ENCODE peak calls at places on chromosomes 16 and 17, in eight cellular contexts. S is PC-3, G is trophoblast cell, O is DND-41, J is neural progenitor cell, C is K562, T is astrocyte, A is fibroblast of lung. N is an unnamed sample. For H3K79me2, the result is how much of the 10 kb centered on the place peaks cover.

GRCh38 chr16:22253272-22253671 is 43.9 kb upstream of the POLR3E start:
- DNase-seq in S (no peak), G (no peak), O (no peak), J (no peak), C (no peak), T (no peak), A (no peak), N (no peak)

GRCh38 chr17:63041251-63041650 is 75.2 kb downstream of the TANC2 start:
- DNase-seq in S (no peak), G (no peak), O (no peak), J (no peak), C (no peak), T (no peak), A (no peak), N (no peak)

GRCh38 chr17:7656958-7657715 is 6.4 kb downstream of the ATP1B2 start:
- DNase-seq in S (no peak), G (no peak), O (no peak), J (peak), C (no peak), T (no peak), A (peak), N (no peak)

GRCh38 chr16:17612336-17612735 is 141.6 kb upstream of the XYLT1 start:
- DNase-seq in S (no peak), G (peak), O (no peak), J (no peak), C (no peak), T (no peak), A (no peak), N (no peak)

GRCh38 chr16:31130336-31130812 is 5.2 kb downstream of the PRSS8 start:
- DNase-seq in S (no peak), G (no peak), O (no peak), J (no peak), C (no peak), T (no peak), A (no peak), N (no peak)

GRCh38 chr17:78242024-78242742 is 10.8 kb downstream of the TMEM235 start:
- DNase-seq in S (peak), G (no peak), O (no peak), J (no peak), C (no peak), T (no peak), A (no peak), N (no peak)

GRCh38 chr17:71203953-71204352 is 916.9 kb upstream of the SOX9 start:
- DNase-seq in S (peak), G (peak), O (no peak), J (no peak), C (no peak), T (peak), A (peak), N (peak)

GRCh38 chr17:82399030-82399429 is 19.1 kb upstream of the HEXD start:
- DNase-seq in S (no peak), G (no peak), O (no peak), J (no peak), C (no peak), T (peak), A (peak), N (no peak)

GRCh38 chr17:62725791-62726249 is 82.3 kb downstream of the MARCHF10 start:
- DNase-seq in S (peak), G (peak), O (no peak), J (no peak), C (no peak), T (peak), A (no peak), N (peak)

GRCh38 chr17:28347261-28347891 is 10.0 kb downstream of the POLDIP2 start:
- DNase-seq in S (peak), G (peak), O (no peak), J (no peak), C (no peak), T (peak), A (peak), N (peak)

GRCh38 chr17:80575057-80575875 is 30.6 kb downstream of the RPTOR start:
- DNase-seq in S (peak), G (peak), O (peak), J (peak), C (peak), T (peak), A (peak), N (peak)

GRCh38 chr16:89346869-89347268 is 129.4 kb downstream of the ZNF778 start:
- DNase-seq in S (no peak), G (no peak), O (no peak), J (no peak), C (no peak), T (no peak), A (no peak), N (no peak)
- H3K9ac ChIP-seq in S (no peak), G (no peak), O (no peak), J (no peak), C (peak), T (no peak), A (no peak), N (no peak)

GRCh38 chr16:19881783-19882182 is 2.9 kb downstream of the GPRC5B start:
- DNase-seq in S (no peak), G (no peak), O (no peak), J (no peak), C (no peak), T (no peak), A (no peak), N (no peak)
- H3K79me2 ChIP-seq in S (under half), G (under half), O (under half), J (half or more), C (under half), T (under half), A (under half), N (under half)

DNA sequence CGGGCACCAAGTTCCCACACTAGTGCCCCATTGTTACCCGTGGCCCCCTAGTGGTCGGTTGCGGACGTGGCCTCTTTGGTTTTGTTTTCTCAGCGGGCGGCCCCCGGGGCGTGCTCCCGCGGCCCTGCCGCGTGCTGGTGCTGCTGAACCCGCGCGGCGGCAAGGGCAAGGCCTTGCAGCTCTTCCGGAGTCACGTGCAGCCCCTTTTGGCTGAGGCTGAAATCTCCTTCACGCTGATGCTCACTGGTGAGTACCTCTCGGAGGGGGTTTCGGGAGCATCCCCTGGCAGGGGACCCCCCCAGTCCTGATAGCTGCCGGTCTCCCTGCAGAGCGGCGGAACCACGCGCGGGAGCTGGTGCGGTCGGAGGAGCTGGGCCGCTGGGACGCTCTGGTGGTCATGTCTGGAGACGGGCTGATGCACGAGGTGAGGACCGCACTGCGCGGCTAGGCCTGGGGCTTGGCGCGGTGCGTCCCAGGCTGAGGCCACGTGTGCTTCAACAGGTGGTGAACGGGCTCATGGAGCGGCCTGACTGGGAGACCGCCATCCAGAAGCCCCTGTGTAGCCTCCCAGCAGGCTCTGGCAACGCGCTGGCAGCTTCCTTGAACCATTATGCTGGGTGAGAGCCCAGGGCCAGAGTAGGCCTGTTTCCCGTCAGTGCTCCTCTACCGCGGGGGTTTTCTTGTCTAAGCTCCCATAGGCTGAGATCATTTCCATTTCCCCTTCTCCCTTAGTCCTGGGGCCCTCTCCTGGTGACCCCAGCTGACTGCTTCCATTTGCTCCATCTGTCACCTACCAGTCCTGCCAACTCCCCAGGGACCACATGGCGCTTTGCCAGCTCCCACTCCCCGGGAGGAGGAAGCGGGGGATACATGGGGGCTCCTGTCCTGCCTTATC is 1.7 kb downstream of the SPHK1 start:
- DNase-seq in S (peak), G (peak), O (peak), J (peak), C (peak), T (peak), A (peak), N (peak)
- H3K4me3 ChIP-seq in S (peak), G (peak), O (no peak), J (peak), C (peak), T (peak), A (peak), N (peak)

GRCh38 chr16:87474017-87474416 is 18.8 kb downstream of the ZCCHC14 start:
- DNase-seq in S (no peak), G (no peak), O (no peak), J (no peak), C (no peak), T (no peak), A (no peak), N (no peak)

GRCh38 chr16:87472142-87472778 is 20.6 kb downstream of the ZCCHC14 start:
- DNase-seq in S (no peak), G (no peak), O (no peak), J (no peak), C (no peak), T (no peak), A (no peak), N (no peak)

GRCh38 chr16:87472935-87473334 is 19.9 kb downstream of the ZCCHC14 start:
- DNase-seq in S (no peak), G (no peak), O (no peak), J (no peak), C (no peak), T (no peak), A (no peak), N (no peak)

GRCh38 chr16:87471278-87472141 is 21.3 kb downstream of the ZCCHC14 start:
- DNase-seq in S (no peak), G (no peak), O (no peak), J (peak), C (no peak), T (no peak), A (no peak), N (no peak)

DNA sequence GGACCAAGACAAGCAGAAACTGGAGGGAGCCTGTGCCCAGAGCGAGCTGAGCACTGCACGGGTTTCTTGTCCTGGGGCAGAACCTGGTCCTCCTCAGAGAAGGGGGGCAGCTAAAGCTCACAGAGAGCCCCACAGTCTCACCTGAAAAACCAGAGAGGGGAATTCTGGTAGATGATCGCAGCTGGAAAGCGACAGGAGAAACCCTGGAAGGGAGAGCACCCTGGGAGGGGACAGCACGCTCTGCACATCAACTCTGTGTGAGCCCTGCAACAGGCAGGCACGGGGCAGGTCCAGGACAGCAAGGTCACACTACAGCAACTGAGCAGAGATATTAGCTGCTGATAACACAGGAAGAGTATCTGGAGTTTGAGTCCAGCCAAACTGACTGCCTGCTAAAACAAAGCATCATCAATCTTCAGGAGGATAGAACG is 18.2 kb downstream of the ZCCHC14 start:
- DNase-seq in S (no peak), G (no peak), O (no peak), J (no peak), C (no peak), T (no peak), A (no peak), N (no peak)
- H3K9ac ChIP-seq in S (no peak), G (no peak), O (no peak), J (no peak), C (peak), T (no peak), A (no peak), N (no peak)

GRCh38 chr17:49352587-49353154 is 9.4 kb downstream of the ZNF652 start:
- DNase-seq in S (no peak), G (no peak), O (no peak), J (no peak), C (no peak), T (no peak), A (no peak), N (no peak)
- H3K79me2 ChIP-seq in S (half or more), G (under half), O (under half), J (half or more), C (under half), T (half or more), A (half or more), N (half or more)

GRCh38 chr16:50458694-50459271 is 89.4 kb upstream of the NKD1 start:
- DNase-seq in S (no peak), G (peak), O (no peak), J (no peak), C (no peak), T (no peak), A (no peak), N (no peak)

GRCh38 chr16:50461400-50461760 is 86.8 kb upstream of the NKD1 start:
- DNase-seq in S (no peak), G (no peak), O (no peak), J (no peak), C (no peak), T (no peak), A (no peak), N (no peak)

GRCh38 chr16:50460538-50461399 is 87.4 kb upstream of the NKD1 start:
- DNase-seq in S (no peak), G (peak), O (no peak), J (no peak), C (no peak), T (no peak), A (no peak), N (no peak)

GRCh38 chr16:50457979-50458461 is 89.2 kb upstream of the BRD7 start:
- DNase-seq in S (no peak), G (peak), O (no peak), J (no peak), C (no peak), T (no peak), A (no peak), N (no peak)

DNA sequence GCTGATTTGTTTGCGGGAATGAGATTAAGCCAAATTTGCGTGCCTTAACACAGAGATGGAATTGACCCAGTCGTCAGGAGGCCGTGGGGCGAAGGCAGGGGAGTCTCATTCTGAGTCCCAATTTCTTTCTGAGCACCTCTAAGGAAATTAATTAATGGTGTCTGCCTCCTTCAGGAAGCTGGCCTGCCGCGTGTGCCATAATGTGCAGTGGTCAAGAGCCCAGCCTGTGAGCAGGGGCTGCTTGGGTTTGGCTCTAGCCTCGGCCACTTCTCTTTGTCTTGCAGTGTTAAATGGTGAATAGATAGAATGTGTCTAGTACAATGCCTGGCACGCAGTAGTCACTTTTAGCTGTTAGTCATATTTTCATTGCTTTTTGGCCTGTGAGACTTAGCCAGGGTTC is 88.5 kb upstream of the NKD1 start:
- DNase-seq in S (no peak), G (no peak), O (no peak), J (no peak), C (no peak), T (no peak), A (no peak), N (no peak)
- H3K4me3 ChIP-seq in S (no peak), G (no peak), O (no peak), J (no peak), C (no peak), T (no peak), A (no peak), N (no peak)

DNA sequence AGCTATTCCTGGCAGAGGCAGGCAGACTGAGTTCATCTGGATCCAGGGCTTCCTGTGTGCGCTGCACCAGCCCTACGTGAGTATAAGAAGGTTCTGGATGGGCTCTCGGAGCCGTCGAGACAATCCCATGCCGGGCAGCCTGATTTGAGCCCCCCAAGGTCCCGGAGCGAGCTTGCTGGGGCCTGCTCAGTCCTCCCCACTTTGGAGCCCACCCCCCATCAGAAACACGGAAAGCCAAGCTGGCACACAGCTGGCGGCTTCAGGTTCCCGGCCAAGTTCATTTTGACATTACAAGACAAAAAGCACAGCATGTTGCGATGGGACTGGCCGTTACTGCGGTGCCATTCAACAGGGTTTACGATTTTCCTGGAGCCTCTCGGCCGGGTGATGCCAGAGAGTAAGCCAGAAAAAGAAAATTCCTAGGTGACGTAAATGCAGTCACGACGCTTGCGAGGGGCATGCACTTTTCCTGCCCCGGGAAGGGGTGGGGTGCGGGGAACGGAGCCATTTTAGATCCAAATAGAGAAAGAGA is 167.2 kb upstream of the FOXF1 start:
- DNase-seq in S (no peak), G (peak), O (no peak), J (no peak), C (no peak), T (peak), A (peak), N (peak)
- H3K9ac ChIP-seq in S (no peak), G (no peak), O (no peak), J (no peak), C (no peak), T (peak), A (peak), N (no peak)

GRCh38 chr16:65068151-65068740 is 53.6 kb downstream of the CDH11 start:
- DNase-seq in S (no peak), G (no peak), O (no peak), J (no peak), C (no peak), T (peak), A (peak), N (no peak)
- H3K79me2 ChIP-seq in S (half or more), G (under half), O (under half), J (under half), C (under half), T (half or more), A (half or more), N (half or more)

GRCh38 chr17:64225410-64225809 is 37.6 kb downstream of the TEX2 start:
- DNase-seq in S (no peak), G (peak), O (no peak), J (no peak), C (no peak), T (no peak), A (no peak), N (no peak)
- H3K4me3 ChIP-seq in S (no peak), G (no peak), O (no peak), J (no peak), C (no peak), T (no peak), A (no peak), N (no peak)